ENCODE peak calls at places on chromosomes 16 and 17, in five cellular contexts. L is left cardiac atrium, A is EH, G is M059J, F is nephron progenitor cell. D is an unnamed sample.

GRCh38 chr16:3017806-3018506 is at the start of gene CLDN6:
- DNase-seq in G (no peak), F (peak), L (no peak), A (no peak), D (peak)

GRCh38 chr17:59435238-59435637 is 103.8 kb downstream of the YPEL2 start:
- DNase-seq in G (peak), F (no peak), A (peak), L (no peak), D (no peak)

GRCh38 chr17:27878776-27879562 is 14.2 kb downstream of the LYRM9 start:
- DNase-seq in A (no peak), G (no peak), F (no peak), L (no peak), D (no peak)

GRCh38 chr16:8952281-8952751 is 11.4 kb downstream of the USP7 start:
- DNase-seq in F (no peak), G (no peak), A (no peak), L (no peak), D (no peak)

GRCh38 chr17:78314683-78315354 is 45.1 kb downstream of the SOCS3 start:
- DNase-seq in G (no peak), A (no peak), L (no peak), F (no peak), D (no peak)

GRCh38 chr16:3776316-3776715 is 59.0 kb upstream of the TRAP1 start:
- DNase-seq in L (no peak), A (no peak), F (no peak), G (no peak), D (no peak)

GRCh38 chr17:882827-883585 is 96.6 kb downstream of the NXN start:
- DNase-seq in A (peak), G (peak), L (peak), F (peak), D (peak)

GRCh38 chr17:61686114-61686513 is 95.1 kb upstream of the NACA2 start:
- DNase-seq in A (no peak), F (no peak), L (no peak), G (no peak), D (no peak)

GRCh38 chr17:47192549-47192948 is 3.5 kb upstream of the CDC27 start:
- DNase-seq in A (peak), F (no peak), L (no peak), G (peak), D (no peak)

GRCh38 chr17:11122908-11123307 is 118.1 kb upstream of the SHISA6 start:
- DNase-seq in A (no peak), F (no peak), L (peak), G (no peak), D (no peak)

GRCh38 chr17:1584167-1584566 is 21.6 kb upstream of the PITPNA start:
- DNase-seq in G (no peak), L (no peak), A (no peak), F (no peak), D (no peak)

GRCh38 chr17:64484380-64484779 is 12.5 kb downstream of the POLG2 start:
- DNase-seq in L (no peak), G (no peak), A (no peak), F (no peak), D (no peak)

D was measured in neuronal stem cell.